ENCODE peak calls at places on chromosomes 13 and 19, in nine cellular contexts. One of them, this sample, is unnamed. For H3K4me1, the result is how much of the 10 kb centered on the place peaks cover.

GRCh38 chr19:52099497-52100138 is 4.1 kb upstream of the ZNF841 start:
- DNase-seq in right cardiac atrium: no peak
- DNase-seq in body of pancreas: no peak
- DNase-seq in uterus: no peak
- DNase-seq in transverse colon: no peak
- DNase-seq in pancreas: no peak
- DNase-seq in endothelial cell of umbilical vein: no peak
- DNase-seq in PC-3: peak
- DNase-seq in IMR-90: no peak
- DNase-seq in this sample: no peak

GRCh38 chr13:99310382-99311031 is 3.3 kb upstream of the GPR183 start:
- DNase-seq in PC-3: peak
- DNase-seq in IMR-90: peak
- DNase-seq in transverse colon: no peak
- DNase-seq in endothelial cell of umbilical vein: peak
- DNase-seq in pancreas: no peak
- DNase-seq in body of pancreas: no peak
- DNase-seq in uterus: no peak
- DNase-seq in right cardiac atrium: no peak
- DNase-seq in this sample: no peak

GRCh38 chr13:103291226-103291625 is 225.0 kb upstream of the SLC10A2 start:
- DNase-seq in endothelial cell of umbilical vein: no peak
- DNase-seq in PC-3: no peak
- DNase-seq in body of pancreas: no peak
- DNase-seq in right cardiac atrium: no peak
- DNase-seq in transverse colon: no peak
- DNase-seq in uterus: no peak
- DNase-seq in IMR-90: no peak
- DNase-seq in pancreas: no peak
- DNase-seq in this sample: no peak

GRCh38 chr13:21014666-21015170 is 46.7 kb downstream of the LATS2 start:
- DNase-seq in transverse colon: no peak
- DNase-seq in endothelial cell of umbilical vein: peak
- DNase-seq in uterus: no peak
- DNase-seq in body of pancreas: peak
- DNase-seq in pancreas: peak
- DNase-seq in right cardiac atrium: peak
- DNase-seq in IMR-90: peak
- DNase-seq in PC-3: peak
- DNase-seq in this sample: peak

GRCh38 chr13:64756621-64757020 is 2473.5 kb downstream of the PCDH9 start:
- DNase-seq in PC-3: no peak
- DNase-seq in transverse colon: no peak
- DNase-seq in uterus: no peak
- DNase-seq in right cardiac atrium: no peak
- DNase-seq in pancreas: no peak
- DNase-seq in body of pancreas: no peak
- DNase-seq in endothelial cell of umbilical vein: no peak
- DNase-seq in IMR-90: no peak
- DNase-seq in this sample: no peak

GRCh38 chr13:57630661-57631606 is 610 bp upstream of the PCDH17 start:
- DNase-seq in right cardiac atrium: no peak
- DNase-seq in endothelial cell of umbilical vein: peak
- DNase-seq in IMR-90: no peak
- DNase-seq in body of pancreas: peak
- DNase-seq in transverse colon: no peak
- DNase-seq in uterus: no peak
- DNase-seq in PC-3: peak
- DNase-seq in pancreas: no peak
- DNase-seq in this sample: no peak

GRCh38 chr13:51760592-51760991 is 43.4 kb downstream of the DHRS12 start:
- DNase-seq in pancreas: no peak
- DNase-seq in transverse colon: no peak
- DNase-seq in body of pancreas: no peak
- DNase-seq in IMR-90: no peak
- DNase-seq in endothelial cell of umbilical vein: no peak
- DNase-seq in right cardiac atrium: no peak
- DNase-seq in PC-3: no peak
- DNase-seq in uterus: no peak
- DNase-seq in this sample: no peak

GRCh38 chr13:78317030-78317429 is 286.3 kb downstream of the POU4F1 start:
- DNase-seq in transverse colon: no peak
- DNase-seq in endothelial cell of umbilical vein: no peak
- DNase-seq in uterus: no peak
- DNase-seq in PC-3: peak
- DNase-seq in body of pancreas: no peak
- DNase-seq in IMR-90: no peak
- DNase-seq in right cardiac atrium: no peak
- DNase-seq in pancreas: no peak
- DNase-seq in this sample: no peak

GRCh38 chr13:114097893-114098688 is 34.3 kb downstream of the RASA3 start:
- DNase-seq in uterus: peak
- DNase-seq in transverse colon: peak
- DNase-seq in pancreas: no peak
- DNase-seq in endothelial cell of umbilical vein: no peak
- DNase-seq in body of pancreas: peak
- DNase-seq in PC-3: no peak
- DNase-seq in IMR-90: no peak
- DNase-seq in right cardiac atrium: no peak
- DNase-seq in this sample: no peak

GRCh38 chr19:46818812-46819211 is 30.4 kb upstream of the SLC1A5 start:
- DNase-seq in right cardiac atrium: no peak
- DNase-seq in body of pancreas: no peak
- DNase-seq in transverse colon: no peak
- DNase-seq in pancreas: no peak
- DNase-seq in endothelial cell of umbilical vein: no peak
- DNase-seq in IMR-90: peak
- DNase-seq in PC-3: peak
- DNase-seq in uterus: no peak
- DNase-seq in this sample: no peak

DNA sequence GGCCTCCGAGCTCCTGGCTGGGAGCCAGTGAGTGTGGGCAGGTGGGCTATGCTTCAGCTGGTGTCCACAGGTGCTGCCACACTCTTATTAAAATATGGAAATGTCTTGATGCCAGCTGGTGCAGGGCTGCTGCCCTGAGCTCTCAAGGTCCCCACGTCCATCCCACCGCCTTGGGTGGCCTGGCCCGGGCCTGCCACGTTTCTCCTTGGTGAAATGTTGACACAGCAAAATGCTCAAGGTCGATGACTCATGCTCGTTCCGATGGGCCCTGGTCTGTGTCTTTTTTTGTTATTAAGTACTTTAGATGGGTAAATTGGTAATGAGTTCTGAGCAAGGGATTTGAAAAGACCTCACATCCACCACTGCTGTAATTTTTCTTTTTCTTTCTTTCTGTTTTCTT is 524.7 kb downstream of the MYO16 start:
- DNase-seq in IMR-90: no peak
- DNase-seq in transverse colon: no peak
- DNase-seq in pancreas: no peak
- DNase-seq in right cardiac atrium: no peak
- DNase-seq in uterus: no peak
- DNase-seq in body of pancreas: no peak
- DNase-seq in PC-3: peak
- DNase-seq in endothelial cell of umbilical vein: no peak
- DNase-seq in this sample: no peak
- H3K4me3 ChIP-seq in IMR-90: no peak
- H3K4me3 ChIP-seq in transverse colon: no peak
- H3K4me3 ChIP-seq in pancreas: no peak
- H3K4me3 ChIP-seq in right cardiac atrium: no peak
- H3K4me3 ChIP-seq in uterus: no peak
- H3K4me3 ChIP-seq in body of pancreas: no peak
- H3K4me3 ChIP-seq in PC-3: no peak
- H3K4me3 ChIP-seq in endothelial cell of umbilical vein: no peak
- H3K4me3 ChIP-seq in this sample: no peak

GRCh38 chr19:1239420-1239795 is 1.6 kb upstream of the CBARP start:
- DNase-seq in pancreas: no peak
- DNase-seq in IMR-90: no peak
- DNase-seq in right cardiac atrium: no peak
- DNase-seq in uterus: no peak
- DNase-seq in PC-3: no peak
- DNase-seq in body of pancreas: no peak
- DNase-seq in transverse colon: no peak
- DNase-seq in endothelial cell of umbilical vein: no peak
- DNase-seq in this sample: no peak

GRCh38 chr19:1241417-1242095 is at the start of gene ATP5F1D:
- DNase-seq in uterus: peak
- DNase-seq in pancreas: peak
- DNase-seq in body of pancreas: peak
- DNase-seq in transverse colon: peak
- DNase-seq in PC-3: peak
- DNase-seq in right cardiac atrium: peak
- DNase-seq in endothelial cell of umbilical vein: peak
- DNase-seq in IMR-90: peak
- DNase-seq in this sample: peak

GRCh38 chr19:1239796-1240737 is 1.5 kb upstream of the ATP5F1D start:
- DNase-seq in transverse colon: peak
- DNase-seq in right cardiac atrium: peak
- DNase-seq in uterus: peak
- DNase-seq in body of pancreas: peak
- DNase-seq in IMR-90: peak
- DNase-seq in pancreas: peak
- DNase-seq in PC-3: peak
- DNase-seq in endothelial cell of umbilical vein: peak
- DNase-seq in this sample: peak

GRCh38 chr19:1238373-1239303 is 833 bp upstream of the CBARP start:
- DNase-seq in PC-3: no peak
- DNase-seq in transverse colon: no peak
- DNase-seq in uterus: no peak
- DNase-seq in endothelial cell of umbilical vein: no peak
- DNase-seq in right cardiac atrium: no peak
- DNase-seq in body of pancreas: no peak
- DNase-seq in pancreas: no peak
- DNase-seq in IMR-90: no peak
- DNase-seq in this sample: no peak

DNA sequence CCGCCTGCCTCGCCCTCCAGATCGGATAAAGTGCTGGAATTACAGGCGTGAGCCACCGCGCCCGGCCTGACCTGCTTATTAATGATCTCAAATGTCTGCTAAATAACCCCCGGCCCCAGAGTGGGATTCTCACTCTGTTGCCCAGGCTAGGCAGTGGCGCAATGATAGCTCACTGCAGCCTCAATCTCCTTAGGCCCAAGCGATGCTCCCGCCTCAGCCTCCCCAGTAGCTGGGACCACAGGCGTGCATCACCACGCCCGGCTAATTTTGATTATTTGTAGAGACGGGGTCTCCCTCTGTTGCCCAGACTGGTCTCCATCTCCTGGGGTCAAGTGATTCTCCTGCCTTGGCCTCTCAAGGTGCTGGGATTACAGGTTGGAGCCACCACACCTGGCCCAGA is 626 bp upstream of the ATP5F1D start:
- DNase-seq in transverse colon: no peak
- DNase-seq in PC-3: no peak
- DNase-seq in right cardiac atrium: no peak
- DNase-seq in IMR-90: no peak
- DNase-seq in endothelial cell of umbilical vein: no peak
- DNase-seq in body of pancreas: no peak
- DNase-seq in pancreas: peak
- DNase-seq in uterus: peak
- DNase-seq in this sample: no peak
- H3K4me1 ChIP-seq in transverse colon: half or more
- H3K4me1 ChIP-seq in PC-3: under half
- H3K4me1 ChIP-seq in right cardiac atrium: under half
- H3K4me1 ChIP-seq in IMR-90: under half
- H3K4me1 ChIP-seq in endothelial cell of umbilical vein: under half
- H3K4me1 ChIP-seq in body of pancreas: half or more
- H3K4me1 ChIP-seq in pancreas: under half
- H3K4me1 ChIP-seq in uterus: under half
- H3K4me1 ChIP-seq in this sample: half or more

DNA sequence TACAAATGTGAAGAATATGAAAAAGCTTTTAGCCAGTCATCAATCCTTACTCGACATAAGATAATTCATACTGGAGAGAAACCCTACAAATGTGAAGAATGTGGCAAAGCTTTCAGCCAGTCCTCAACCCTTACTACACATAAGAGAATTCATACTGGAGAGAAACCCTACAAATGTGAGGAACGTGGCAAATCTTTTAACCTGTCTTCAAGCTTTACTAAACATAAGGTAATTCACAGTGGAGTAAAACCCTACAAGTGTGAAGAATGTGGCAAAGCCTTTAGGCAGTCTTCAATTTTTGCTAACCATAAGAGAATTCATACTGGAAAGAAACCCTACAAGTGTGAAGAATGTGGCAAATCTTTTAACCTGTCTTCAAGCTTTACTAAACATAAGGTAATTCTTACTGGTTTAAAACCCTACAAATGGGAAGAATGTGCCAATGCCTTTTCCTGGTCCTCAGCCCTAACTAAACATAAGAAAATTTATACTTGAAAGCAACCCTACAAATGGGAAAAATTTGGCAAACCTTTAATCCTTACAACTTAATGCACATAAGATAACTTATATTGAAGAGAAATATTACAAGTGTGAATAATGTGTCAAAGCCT is 74.1 kb upstream of the ZNF681 start:
- DNase-seq in uterus: no peak
- DNase-seq in PC-3: no peak
- DNase-seq in IMR-90: no peak
- DNase-seq in body of pancreas: no peak
- DNase-seq in pancreas: no peak
- DNase-seq in endothelial cell of umbilical vein: no peak
- DNase-seq in right cardiac atrium: no peak
- DNase-seq in transverse colon: no peak
- DNase-seq in this sample: no peak
- H3K27ac ChIP-seq in uterus: no peak
- H3K27ac ChIP-seq in PC-3: no peak
- H3K27ac ChIP-seq in IMR-90: no peak
- H3K27ac ChIP-seq in body of pancreas: no peak
- H3K27ac ChIP-seq in pancreas: no peak
- H3K27ac ChIP-seq in endothelial cell of umbilical vein: no peak
- H3K27ac ChIP-seq in right cardiac atrium: no peak
- H3K27ac ChIP-seq in transverse colon: no peak
- H3K27ac ChIP-seq in this sample: no peak

GRCh38 chr19:15642807-15643206 is 2.1 kb downstream of the CYP4F3 start:
- DNase-seq in endothelial cell of umbilical vein: no peak
- DNase-seq in pancreas: no peak
- DNase-seq in transverse colon: no peak
- DNase-seq in PC-3: no peak
- DNase-seq in IMR-90: no peak
- DNase-seq in body of pancreas: no peak
- DNase-seq in right cardiac atrium: no peak
- DNase-seq in uterus: no peak
- DNase-seq in this sample: no peak

GRCh38 chr19:15643387-15643786 is 2.7 kb downstream of the CYP4F3 start:
- DNase-seq in pancreas: no peak
- DNase-seq in transverse colon: no peak
- DNase-seq in body of pancreas: no peak
- DNase-seq in PC-3: no peak
- DNase-seq in IMR-90: no peak
- DNase-seq in uterus: no peak
- DNase-seq in right cardiac atrium: no peak
- DNase-seq in endothelial cell of umbilical vein: no peak
- DNase-seq in this sample: no peak

GRCh38 chr19:15640904-15641597 is 354 bp downstream of the CYP4F3 start:
- DNase-seq in right cardiac atrium: no peak
- DNase-seq in endothelial cell of umbilical vein: no peak
- DNase-seq in transverse colon: peak
- DNase-seq in PC-3: no peak
- DNase-seq in uterus: no peak
- DNase-seq in pancreas: no peak
- DNase-seq in IMR-90: no peak
- DNase-seq in body of pancreas: no peak
- DNase-seq in this sample: no peak

GRCh38 chr19:15641901-15642491 is 1.3 kb downstream of the CYP4F3 start:
- DNase-seq in endothelial cell of umbilical vein: no peak
- DNase-seq in body of pancreas: no peak
- DNase-seq in PC-3: no peak
- DNase-seq in uterus: no peak
- DNase-seq in right cardiac atrium: no peak
- DNase-seq in IMR-90: no peak
- DNase-seq in transverse colon: no peak
- DNase-seq in pancreas: no peak
- DNase-seq in this sample: no peak

GRCh38 chr19:15640294-15640903 is at the start of gene CYP4F3:
- DNase-seq in right cardiac atrium: peak
- DNase-seq in endothelial cell of umbilical vein: no peak
- DNase-seq in uterus: no peak
- DNase-seq in PC-3: peak
- DNase-seq in pancreas: peak
- DNase-seq in IMR-90: no peak
- DNase-seq in body of pancreas: peak
- DNase-seq in transverse colon: peak
- DNase-seq in this sample: peak
- H3K4me3 ChIP-seq in right cardiac atrium: no peak
- H3K4me3 ChIP-seq in endothelial cell of umbilical vein: no peak
- H3K4me3 ChIP-seq in uterus: no peak
- H3K4me3 ChIP-seq in PC-3: no peak
- H3K4me3 ChIP-seq in pancreas: no peak
- H3K4me3 ChIP-seq in IMR-90: no peak
- H3K4me3 ChIP-seq in body of pancreas: no peak
- H3K4me3 ChIP-seq in transverse colon: no peak
- H3K4me3 ChIP-seq in this sample: no peak